ENCODE peak calls at places on chromosomes 2 and 18, in four cellular contexts. Z is MCF 10A, G is EL, C is H9. K is an unnamed sample.

GRCh38 chr2:170578596-170578995 is 136.5 kb upstream of the SP5 start:
- DNase-seq in C (no peak), Z (no peak), G (no peak), K (no peak)

GRCh38 chr2:54348672-54349071 is 92.6 kb upstream of the TSPYL6 start:
- DNase-seq in Z (no peak), G (peak), C (no peak), K (no peak)

GRCh38 chr2:240374085-240374907 is 61.2 kb upstream of the GPC1 start:
- DNase-seq in C (no peak), Z (peak), G (peak), K (peak)

GRCh38 chr2:176136375-176137248 is 7.1 kb downstream of the HOXD8 start:
- DNase-seq in C (peak), G (peak), Z (no peak), K (no peak)

GRCh38 chr2:105812180-105813044 is 67.7 kb downstream of the NCK2 start:
- DNase-seq in C (no peak), G (peak), Z (no peak), K (no peak)

GRCh38 chr2:189402932-189403331 is 38.3 kb upstream of the WDR75 start:
- DNase-seq in Z (no peak), C (no peak), G (peak), K (no peak)

GRCh38 chr2:196262606-196263005 is 91.2 kb upstream of the STK17B start:
- DNase-seq in G (no peak), C (no peak), Z (no peak), K (no peak)

GRCh38 chr2:10091182-10091932 is 11.1 kb upstream of the CYS1 start:
- DNase-seq in Z (no peak), C (peak), G (no peak), K (no peak)

GRCh38 chr2:188181439-188181838 is 110.2 kb upstream of the GULP1 start:
- DNase-seq in G (no peak), C (peak), Z (no peak), K (no peak)

GRCh38 chr2:112794841-112795240 is 10.5 kb upstream of the IL1A start:
- DNase-seq in G (no peak), Z (peak), C (no peak), K (no peak)

GRCh38 chr2:36670881-36671595 is 25.5 kb upstream of the VIT start:
- DNase-seq in C (no peak), Z (no peak), G (peak), K (no peak)

GRCh38 chr2:27843992-27844391 is 46.2 kb downstream of the RBKS start:
- DNase-seq in Z (no peak), G (no peak), C (no peak), K (no peak)

GRCh38 chr2:209472386-209472832 is 48.6 kb downstream of the MAP2 start:
- DNase-seq in C (no peak), G (peak), Z (peak), K (no peak)

GRCh38 chr2:5007596-5007995 is 684.6 kb upstream of the SOX11 start:
- DNase-seq in G (no peak), C (no peak), Z (no peak), K (no peak)

GRCh38 chr2:240358080-240358479 is 77.4 kb upstream of the GPC1 start:
- DNase-seq in G (no peak), C (no peak), Z (no peak), K (no peak)

GRCh38 chr2:53575606-53576360 is 191.8 kb upstream of the CHAC2 start:
- DNase-seq in C (no peak), G (peak), Z (no peak), K (no peak)

GRCh38 chr2:233449071-233449901 is 95.0 kb downstream of the DGKD start:
- DNase-seq in Z (peak), C (peak), G (peak), K (peak)

GRCh38 chr2:231707625-231708049 is 688 bp upstream of the PTMA start:
- DNase-seq in C (peak), Z (peak), G (peak), K (no peak)

GRCh38 chr2:137467246-137467862 is 496.9 kb upstream of the HNMT start:
- DNase-seq in G (peak), Z (peak), C (peak), K (peak)

GRCh38 chr18:54679318-54680149 is 88.5 kb downstream of the DYNAP start:
- DNase-seq in G (peak), Z (peak), C (no peak), K (peak)

GRCh38 chr2:195026261-195026660 is 630.8 kb upstream of the SLC39A10 start:
- DNase-seq in G (peak), C (no peak), Z (peak), K (no peak)

K was measured in RWPE1.